ENCODE peak calls at places on chromosomes 12 and 14, in nine cellular contexts. L, R, K, F, E, U, X, Q and P are unnamed samples.

GRCh38 chr12:112116232-112117060 is 7.9 kb upstream of the NAA25 start:
- DNase-seq in K (peak), X (peak), Q (peak), R (peak), U (peak), F (peak), E (peak), L (peak), P (peak)

GRCh38 chr12:131413006-131413405 is 297.9 kb upstream of the SFSWAP start:
- DNase-seq in E (no peak), L (no peak), U (no peak), F (no peak), R (no peak), X (no peak), Q (no peak), K (no peak), P (no peak)

GRCh38 chr12:100368066-100368465 is 11.2 kb downstream of the SLC17A8 start:
- DNase-seq in Q (no peak), K (no peak), R (no peak), X (no peak), U (no peak), E (no peak), F (no peak), L (no peak), P (no peak)

GRCh38 chr12:31491819-31492598 is 98.9 kb downstream of the DENND5B start:
- DNase-seq in U (peak), E (no peak), X (no peak), K (peak), R (peak), F (peak), L (no peak), Q (peak), P (no peak)

GRCh38 chr12:43332977-43333649 is 218.9 kb downstream of the ADAMTS20 start:
- DNase-seq in Q (no peak), X (peak), F (peak), E (no peak), K (no peak), U (peak), L (no peak), R (no peak), P (no peak)

GRCh38 chr14:64060648-64061096 is 207.9 kb downstream of the SYNE2 start:
- DNase-seq in L (peak), F (peak), E (peak), K (peak), R (peak), U (no peak), X (no peak), Q (peak), P (peak)

GRCh38 chr12:3119192-3119744 is 42.1 kb downstream of the TSPAN9 start:
- DNase-seq in K (no peak), L (no peak), E (no peak), X (no peak), F (no peak), R (no peak), U (no peak), Q (no peak), P (no peak)

GRCh38 chr14:90483551-90483950 is 86.7 kb downstream of the CALM1 start:
- DNase-seq in X (no peak), L (no peak), F (peak), E (peak), K (no peak), U (no peak), R (no peak), Q (peak), P (no peak)

GRCh38 chr12:103278329-103278728 is 217.4 kb downstream of the C12orf42 start:
- DNase-seq in X (no peak), L (no peak), U (no peak), Q (no peak), F (no peak), E (no peak), R (no peak), K (no peak), P (no peak)

GRCh38 chr12:54521291-54522062 is 23.9 kb downstream of the NCKAP1L start:
- DNase-seq in X (no peak), E (no peak), R (no peak), Q (no peak), F (no peak), K (no peak), L (no peak), U (no peak), P (no peak)

GRCh38 chr12:19739195-19739776 is 300.0 kb downstream of the AEBP2 start:
- DNase-seq in X (peak), L (peak), K (peak), E (no peak), Q (peak), U (peak), F (peak), R (peak), P (peak)

GRCh38 chr12:108193922-108194321 is 64.8 kb downstream of the WSCD2 start:
- DNase-seq in R (peak), E (no peak), U (no peak), Q (peak), F (peak), L (peak), K (peak), X (peak), P (peak)

GRCh38 chr12:3055712-3056467 is 21.3 kb upstream of the TSPAN9 start:
- DNase-seq in R (no peak), U (peak), E (peak), Q (peak), X (no peak), L (peak), F (no peak), K (peak), P (no peak)

GRCh38 chr12:112160611-112161010 is 35.3 kb downstream of the TRAFD1 start:
- DNase-seq in U (no peak), R (no peak), L (no peak), Q (no peak), X (no peak), K (no peak), E (no peak), F (no peak), P (no peak)

GRCh38 chr14:62143235-62143634 is 381.0 kb downstream of the SNAPC1 start:
- DNase-seq in R (no peak), U (peak), E (no peak), L (no peak), X (no peak), Q (no peak), K (no peak), F (no peak), P (no peak)

GRCh38 chr12:103441437-103442186 is 54.2 kb downstream of the C12orf42 start:
- DNase-seq in L (no peak), Q (no peak), K (no peak), U (no peak), X (no peak), R (no peak), F (no peak), E (no peak), P (peak)

GRCh38 chr12:104928036-104928770 is 29.9 kb downstream of the SLC41A2 start:
- DNase-seq in F (no peak), X (no peak), K (no peak), Q (no peak), L (no peak), R (no peak), U (no peak), E (no peak), P (no peak)

GRCh38 chr12:68374315-68374982 is 42.3 kb upstream of the MDM1 start:
- DNase-seq in U (no peak), L (no peak), E (no peak), R (no peak), F (no peak), X (no peak), K (no peak), Q (no peak), P (peak)

GRCh38 chr12:28253175-28253641 is 63.0 kb downstream of the CCDC91 start:
- DNase-seq in U (peak), K (no peak), L (no peak), X (no peak), Q (no peak), R (no peak), F (no peak), E (no peak), P (peak)

GRCh38 chr14:101369194-101369915 is 191.9 kb upstream of the DIO3 start:
- DNase-seq in L (no peak), U (no peak), R (no peak), X (no peak), Q (no peak), E (no peak), K (no peak), F (no peak), P (no peak)

GRCh38 chr12:27703720-27704452 is 6.7 kb upstream of the MRPS35 start:
- DNase-seq in F (peak), X (peak), R (peak), Q (peak), K (peak), E (peak), U (peak), L (peak), P (peak)

GRCh38 chr14:100528962-100529560 is 58.2 kb downstream of the BEGAIN start:
- DNase-seq in F (no peak), R (no peak), L (no peak), K (no peak), U (no peak), E (peak), X (peak), Q (no peak), P (no peak)

GRCh38 chr14:97523936-97524335 is 726.8 kb downstream of the VRK1 start:
- DNase-seq in X (no peak), L (no peak), U (peak), R (peak), F (no peak), E (no peak), Q (no peak), K (no peak), P (no peak)

GRCh38 chr12:117468016-117468415 is 106.6 kb upstream of the NOS1 start:
- DNase-seq in Q (no peak), U (no peak), R (no peak), L (no peak), X (no peak), K (no peak), F (no peak), E (no peak), P (no peak)

GRCh38 chr12:130351331-130351730 is 13.6 kb downstream of the PIWIL1 start:
- DNase-seq in U (no peak), F (no peak), X (no peak), R (no peak), L (no peak), Q (no peak), E (no peak), K (no peak), P (no peak)

GRCh38 chr12:124928095-124928911 is 13.9 kb upstream of the UBC start:
- DNase-seq in L (peak), Q (peak), R (peak), E (peak), F (peak), K (no peak), X (no peak), U (peak), P (no peak)

GRCh38 chr14:76953196-76953945 is 75.1 kb downstream of the IRF2BPL start:
- DNase-seq in K (peak), R (peak), E (no peak), L (no peak), X (peak), Q (peak), F (peak), U (peak), P (no peak)

GRCh38 chr12:68370006-68370590 is 37.9 kb upstream of the MDM1 start:
- DNase-seq in F (no peak), E (no peak), K (no peak), L (no peak), Q (no peak), X (no peak), U (no peak), R (no peak), P (no peak)

GRCh38 chr12:57772429-57773322 is at the start of gene EEF1AKMT3:
- DNase-seq in L (peak), R (no peak), E (no peak), F (peak), Q (peak), K (peak), U (peak), X (peak), P (peak)

GRCh38 chr12:107238276-107238675 is 144.9 kb upstream of the CRY1 start:
- DNase-seq in R (no peak), Q (no peak), E (no peak), L (no peak), X (no peak), U (peak), K (no peak), F (no peak), P (no peak)

GRCh38 chr12:60345442-60345841 is 749.6 kb downstream of the SLC16A7 start:
- DNase-seq in Q (no peak), X (no peak), K (no peak), L (no peak), U (no peak), F (no peak), R (no peak), E (no peak), P (no peak)

GRCh38 chr14:61696753-61697318 is 1.5 kb downstream of the HIF1A start:
- DNase-seq in E (no peak), L (no peak), R (no peak), K (no peak), X (no peak), Q (no peak), U (no peak), F (peak), P (no peak)

GRCh38 chr14:77498120-77498979 is at the start of gene ISM2:
- DNase-seq in U (peak), F (peak), Q (peak), E (peak), X (peak), R (no peak), L (peak), K (peak), P (peak)

GRCh38 chr12:85803923-85804322 is 32.3 kb downstream of the RASSF9 start:
- DNase-seq in F (no peak), Q (no peak), R (no peak), L (no peak), U (no peak), X (no peak), K (no peak), E (no peak), P (no peak)
- H2AFZ ChIP-seq in F (no peak), Q (no peak), R (peak), L (no peak), U (no peak), X (peak), K (no peak), E (no peak), P (no peak)

DNA sequence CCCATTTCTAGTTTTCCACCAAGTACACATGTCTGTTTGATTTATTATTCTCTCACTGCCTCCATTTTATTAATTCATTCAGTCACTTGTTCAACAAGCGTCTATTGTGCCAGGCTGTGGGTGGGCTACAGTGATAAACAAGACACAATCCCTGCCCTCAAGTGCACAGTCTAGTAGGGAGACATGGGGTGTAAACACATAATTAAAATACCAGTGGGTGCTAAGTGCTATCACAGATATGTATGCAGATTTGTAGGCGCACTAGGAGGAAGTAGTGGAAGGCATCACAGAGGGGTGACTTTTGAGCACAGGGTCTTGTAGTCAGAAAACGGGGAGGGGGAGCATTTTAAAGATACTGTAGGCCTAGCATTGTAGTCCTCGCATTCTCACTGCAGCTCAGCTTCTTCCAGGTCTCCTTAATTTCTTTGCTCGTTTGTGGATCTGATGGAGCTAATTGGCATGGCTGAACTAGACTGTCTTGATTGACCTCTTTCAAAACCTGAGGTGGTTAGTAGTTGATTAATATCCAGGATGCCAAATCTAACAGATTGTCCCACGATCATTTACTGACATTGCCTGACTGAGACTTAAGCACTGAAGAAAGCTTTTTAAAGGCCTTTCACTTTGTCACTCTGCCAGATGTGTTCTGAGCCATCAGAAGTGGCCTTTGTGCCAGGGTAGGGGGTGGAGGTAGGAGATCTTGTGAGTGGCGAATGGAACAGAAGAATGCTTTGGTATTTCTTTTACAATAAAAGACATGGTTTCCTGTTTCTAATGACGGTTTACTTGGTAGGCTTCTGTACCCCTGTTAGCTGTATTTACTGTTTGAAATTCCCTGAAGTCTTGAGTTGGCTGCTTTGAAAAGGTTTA is 116.9 kb downstream of the DIP2B start:
- DNase-seq in X (no peak), U (peak), Q (peak), L (peak), R (no peak), E (no peak), K (no peak), F (no peak), P (no peak)
- H2AFZ ChIP-seq in X (no peak), U (no peak), Q (no peak), L (no peak), R (no peak), E (no peak), K (no peak), F (no peak), P (no peak)

GRCh38 chr12:93453633-93454032 is 11.9 kb upstream of the UBE2N start:
- DNase-seq in U (peak), X (no peak), R (no peak), E (no peak), F (no peak), L (peak), K (no peak), Q (peak), P (no peak)
- H2AFZ ChIP-seq in U (no peak), X (no peak), R (no peak), E (no peak), F (no peak), L (no peak), K (peak), Q (peak), P (no peak)

GRCh38 chr14:70662816-70663215 is 21.1 kb downstream of the TTC9 start:
- DNase-seq in U (no peak), F (no peak), E (no peak), Q (no peak), R (no peak), K (no peak), X (no peak), L (no peak), P (no peak)

GRCh38 chr14:70664698-70665447 is 23.2 kb downstream of the TTC9 start:
- DNase-seq in E (no peak), L (no peak), X (no peak), Q (no peak), K (no peak), R (no peak), U (no peak), F (no peak), P (peak)

GRCh38 chr14:70663707-70664179 is 22.0 kb downstream of the TTC9 start:
- DNase-seq in R (no peak), X (no peak), K (no peak), U (peak), Q (no peak), F (no peak), L (no peak), E (no peak), P (no peak)

GRCh38 chr14:70666364-70666691 is 24.6 kb downstream of the TTC9 start:
- DNase-seq in R (no peak), U (peak), K (no peak), X (no peak), Q (no peak), F (no peak), E (no peak), L (no peak), P (no peak)

GRCh38 chr14:70665448-70666363 is 24.0 kb downstream of the TTC9 start:
- DNase-seq in X (no peak), K (no peak), F (no peak), Q (no peak), L (peak), E (no peak), U (no peak), R (peak), P (peak)
- H2AFZ ChIP-seq in X (no peak), K (no peak), F (no peak), Q (no peak), L (no peak), E (no peak), U (no peak), R (peak), P (peak)